ENCODE peak calls at places on chromosomes 3 and 15, in four cellular contexts. F is WTC11, N is HepG2, Z is K562. O is an unnamed sample.
A peak's percentile ranks its signal among the peaks of the same experiment; 100 is the strongest.

GRCh38 chr15:100920516-100921135 is 1.5 kb downstream of the LRRK1 start:
- DNase-seq in F (no peak), N (no peak), Z (no peak), O (no peak)

GRCh38 chr3:11438636-11439035 is 166.4 kb downstream of the ATG7 start:
- DNase-seq in F (no peak), N (no peak), Z (no peak), O (no peak)

GRCh38 chr3:107241217-107241616 is 136.0 kb upstream of the CCDC54 start:
- DNase-seq in F (peak; percentile 37), N (no peak), Z (peak; percentile 14), O (peak; percentile 51)

GRCh38 chr3:161067346-161067745 is 37.8 kb downstream of the B3GALNT1 start:
- DNase-seq in F (no peak), N (no peak), Z (no peak), O (no peak)

GRCh38 chr15:68994149-68994548 is 20.3 kb upstream of the NOX5 start:
- DNase-seq in F (no peak), N (no peak), Z (no peak), O (no peak)

GRCh38 chr3:127458698-127459097 is 131.8 kb downstream of the TPRA1 start:
- DNase-seq in F (peak; percentile 89), N (no peak), Z (peak; percentile 45), O (peak; percentile 56)

GRCh38 chr15:76059320-76060097 is at the start of gene TMEM266:
- DNase-seq in F (peak; percentile 77), N (no peak), Z (peak; percentile 73), O (peak; percentile 90)

GRCh38 chr3:153855772-153856171 is 265.4 kb upstream of the ARHGEF26 start:
- DNase-seq in F (peak; percentile 16), N (peak; percentile 1), Z (no peak), O (no peak)

GRCh38 chr15:35308802-35309201 is 223.7 kb upstream of the NANOGP8 start:
- DNase-seq in F (no peak), N (no peak), Z (no peak), O (no peak)

GRCh38 chr3:28860307-28860706 is 420.6 kb upstream of the RBMS3 start:
- DNase-seq in F (no peak), N (no peak), Z (no peak), O (no peak)

GRCh38 chr15:42836251-42836650 is 84.3 kb downstream of the TTBK2 start:
- DNase-seq in F (no peak), N (no peak), Z (no peak), O (no peak)

GRCh38 chr3:99648091-99648490 is 9.7 kb downstream of the COL8A1 start:
- DNase-seq in F (no peak), N (no peak), Z (no peak), O (no peak)

GRCh38 chr3:37991823-37992222 is 1.2 kb downstream of the VILL start:
- DNase-seq in F (no peak), N (no peak), Z (no peak), O (no peak)

GRCh38 chr3:52085883-52086282 is 29.5 kb upstream of the DUSP7 start:
- DNase-seq in F (no peak), N (no peak), Z (no peak), O (no peak)

GRCh38 chr15:101045835-101046691 is 126.9 kb downstream of the LRRK1 start:
- DNase-seq in F (no peak), N (no peak), Z (no peak), O (no peak)

GRCh38 chr15:26889298-26889898 is 22.5 kb downstream of the GABRA5 start:
- DNase-seq in F (peak; percentile 74), N (peak; percentile 53), Z (peak; percentile 48), O (no peak)

GRCh38 chr15:41971893-41972340 is 440 bp downstream of the EHD4 start:
- DNase-seq in F (peak; percentile 59), N (peak; percentile 7), Z (peak; percentile 56), O (peak; percentile 14)

GRCh38 chr15:88736204-88736603 is 67.0 kb upstream of the ACAN start:
- DNase-seq in F (no peak), N (no peak), Z (no peak), O (no peak)

GRCh38 chr15:76012021-76012551 is at the start of gene NRG4:
- DNase-seq in F (no peak), N (no peak), Z (peak; percentile 55), O (peak; percentile 33)

GRCh38 chr15:42306681-42307080 is 33.4 kb upstream of the TMEM87A start:
- DNase-seq in F (no peak), N (no peak), Z (no peak), O (no peak)

GRCh38 chr3:54850484-54851003 is 77.3 kb downstream of the LRTM1 start:
- DNase-seq in F (no peak), N (no peak), Z (no peak), O (no peak)

GRCh38 chr3:54858386-54858785 is 69.5 kb downstream of the LRTM1 start:
- DNase-seq in F (no peak), N (no peak), Z (no peak), O (no peak)

GRCh38 chr3:54857343-54857742 is 70.5 kb downstream of the LRTM1 start:
- DNase-seq in F (no peak), N (no peak), Z (no peak), O (no peak)

GRCh38 chr3:54856271-54856670 is 71.6 kb downstream of the LRTM1 start:
- DNase-seq in F (no peak), N (no peak), Z (no peak), O (no peak)

GRCh38 chr3:54853573-54854404 is 74.1 kb downstream of the LRTM1 start:
- DNase-seq in F (peak; percentile 89), N (peak; percentile 18), Z (peak; percentile 65), O (peak; percentile 85)
- TF ChIP-seq ELF4 in F (no peak), N (no peak), Z (no peak), O (no peak)

GRCh38 chr3:70754314-70754713 is 441.9 kb upstream of the MDFIC2 start:
- DNase-seq in F (no peak), N (no peak), Z (no peak), O (no peak)
- TF ChIP-seq ELF4 in F (no peak), N (no peak), Z (no peak), O (no peak)

GRCh38 chr3:43309372-43310305 is 23.3 kb downstream of the SNRK start:
- DNase-seq in F (no peak), N (no peak), Z (no peak), O (no peak)
- TF ChIP-seq ELF4 in F (no peak), N (no peak), Z (no peak), O (no peak)

GRCh38 chr3:122343654-122344053 is 18.6 kb downstream of the CSTA start:
- DNase-seq in F (no peak), N (no peak), Z (no peak), O (no peak)
- TF ChIP-seq ELF4 in F (no peak), N (no peak), Z (no peak), O (no peak)

GRCh38 chr15:44033894-44034293 is 161.2 kb downstream of the FRMD5 start:
- DNase-seq in F (no peak), N (no peak), Z (no peak), O (no peak)
- TF ChIP-seq ELF4 in F (no peak), N (no peak), Z (no peak), O (no peak)

GRCh38 chr15:77426871-77427270 is 6.2 kb downstream of the HMG20A start:
- DNase-seq in F (no peak), N (no peak), Z (no peak), O (no peak)

GRCh38 chr15:77420610-77421369 is at the start of gene HMG20A:
- DNase-seq in F (peak; percentile 65), N (peak; percentile 80), Z (peak; percentile 72), O (peak; percentile 70)

GRCh38 chr15:77426377-77426776 is 5.7 kb downstream of the HMG20A start:
- DNase-seq in F (no peak), N (no peak), Z (no peak), O (no peak)

GRCh38 chr15:77421370-77421700 is 647 bp downstream of the HMG20A start:
- DNase-seq in F (no peak), N (peak; percentile 15), Z (no peak), O (no peak)

DNA sequence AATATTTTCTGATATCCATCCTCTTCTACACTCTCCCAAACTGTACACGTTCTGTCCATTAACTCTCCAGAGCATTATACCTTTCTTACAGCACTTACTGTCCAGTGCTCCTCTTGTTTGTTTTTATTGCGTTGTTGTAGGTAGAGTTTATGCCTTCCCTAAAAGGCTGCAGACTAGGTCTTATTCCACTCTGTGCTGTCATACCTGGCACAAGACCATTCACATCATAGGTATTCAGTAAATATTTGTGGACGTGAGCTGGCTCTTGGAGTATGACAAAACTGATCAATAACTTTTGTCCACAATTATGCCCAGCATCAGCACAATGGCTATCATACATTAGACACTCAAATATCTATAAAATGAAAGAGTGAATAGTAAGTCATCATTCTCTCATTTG is 4.4 kb downstream of the HMG20A start:
- DNase-seq in F (no peak), N (peak; percentile 48), Z (no peak), O (no peak)
- TF ChIP-seq ELF4 in F (no peak), N (no peak), Z (no peak), O (no peak)

GRCh38 chr3:24023249-24023648 is 78.2 kb downstream of the NR1D2 start:
- DNase-seq in F (no peak), N (no peak), Z (no peak), O (no peak)

GRCh38 chr3:24020036-24020691 is 75.1 kb downstream of the NR1D2 start:
- DNase-seq in F (no peak), N (no peak), Z (no peak), O (no peak)

GRCh38 chr3:24019585-24019984 is 74.5 kb downstream of the NR1D2 start:
- DNase-seq in F (no peak), N (no peak), Z (peak; percentile 22), O (no peak)

GRCh38 chr3:24017305-24017704 is 72.2 kb downstream of the NR1D2 start:
- DNase-seq in F (no peak), N (no peak), Z (no peak), O (no peak)

GRCh38 chr3:24018784-24019570 is 73.9 kb downstream of the NR1D2 start:
- DNase-seq in F (no peak), N (no peak), Z (no peak), O (no peak)
- TF ChIP-seq ELF4 in F (no peak), N (no peak), Z (no peak), O (no peak)